ENCODE peak calls at places on chromosomes 6 and 20, in four cellular contexts. A is effector CD4-positive, alpha-beta T cell; D is hepatocyte; T is endothelial cell. R is an unnamed sample.

GRCh38 chr20:10536531-10536930 is 101.4 kb downstream of the SLX4IP start:
- DNase-seq in D (peak; percentile 64), A (no peak), T (no peak), R (peak; percentile 28)

GRCh38 chr20:33868571-33868970 is 57.4 kb downstream of the CHMP4B start:
- DNase-seq in T (no peak), D (no peak), A (no peak), R (no peak)

GRCh38 chr6:42698217-42698616 is 24.2 kb downstream of the PRPH2 start:
- DNase-seq in D (no peak), A (no peak), T (no peak), R (no peak)

GRCh38 chr20:6081236-6081635 is 27.4 kb upstream of the LRRN4 start:
- DNase-seq in A (no peak), D (no peak), T (no peak), R (no peak)

GRCh38 chr6:64988148-64988547 is 718.9 kb downstream of the EYS start:
- DNase-seq in A (no peak), D (peak; percentile 19), T (no peak), R (no peak)

GRCh38 chr20:36950432-36951197 is 893 bp downstream of the SAMHD1 start:
- DNase-seq in T (peak; percentile 31), A (peak; percentile 27), D (peak; percentile 16), R (peak; percentile 17)

GRCh38 chr6:25257686-25258348 is 21.4 kb upstream of the CARMIL1 start:
- DNase-seq in A (no peak), T (no peak), D (no peak), R (no peak)

GRCh38 chr20:34017610-34018009 is 23.9 kb downstream of the RALY start:
- DNase-seq in T (no peak), D (no peak), A (no peak), R (no peak)

GRCh38 chr6:147711511-147711910 is 203.0 kb downstream of the SAMD5 start:
- DNase-seq in A (no peak), T (no peak), D (no peak), R (no peak)

GRCh38 chr6:159982726-159983506 is 14.0 kb downstream of the IGF2R start:
- DNase-seq in T (no peak), A (no peak), D (no peak), R (no peak)

GRCh38 chr6:143549630-143550268 is 38.2 kb upstream of the FUCA2 start:
- DNase-seq in D (peak; percentile 58), T (no peak), A (no peak), R (no peak)

GRCh38 chr6:169869301-169869700 is 117.9 kb downstream of the ERMARD start:
- DNase-seq in A (no peak), D (no peak), T (no peak), R (no peak)

GRCh38 chr6:54633601-54634000 is 213.0 kb upstream of the FAM83B start:
- DNase-seq in A (no peak), T (no peak), D (peak; percentile 23), R (no peak)

GRCh38 chr6:134883314-134883713 is 66.6 kb downstream of the ALDH8A1 start:
- DNase-seq in T (no peak), D (no peak), A (no peak), R (no peak)

GRCh38 chr6:30685977-30686907 is at the start of gene PPP1R18:
- DNase-seq in D (peak; percentile 83), A (peak; percentile 71), T (peak; percentile 66), R (peak; percentile 63)

GRCh38 chr20:31806564-31807355 is 12.4 kb upstream of the MYLK2 start:
- DNase-seq in T (no peak), A (no peak), D (no peak), R (no peak)

GRCh38 chr6:34610819-34611477 is 54.8 kb upstream of the SPDEF start:
- DNase-seq in T (no peak), A (no peak), D (peak; percentile 40), R (no peak)

GRCh38 chr20:37711987-37712961 is 18.4 kb downstream of the CTNNBL1 start:
- DNase-seq in T (no peak), D (no peak), A (no peak), R (no peak)

GRCh38 chr20:3739054-3739925 is 6.8 kb downstream of the HSPA12B start:
- DNase-seq in A (no peak), T (peak; percentile 54), D (peak; percentile 3), R (no peak)

GRCh38 chr6:153032255-153032882 is 29.9 kb upstream of the MTRF1L start:
- DNase-seq in D (peak; percentile 30), T (no peak), A (no peak), R (no peak)

GRCh38 chr6:139372326-139373153 is 1.9 kb downstream of the CITED2 start:
- DNase-seq in D (no peak), T (no peak), A (no peak), R (no peak)

GRCh38 chr20:54623923-54624569 is 148.7 kb downstream of the DOK5 start:
- DNase-seq in A (no peak), D (no peak), T (no peak), R (no peak)

GRCh38 chr6:149317656-149318571 is at the start of gene TAB2:
- DNase-seq in A (peak; percentile 64), T (peak; percentile 57), D (peak; percentile 73), R (peak; percentile 74)

GRCh38 chr6:53493635-53494025 is 51.3 kb downstream of the GCLC start:
- DNase-seq in T (no peak), A (no peak), D (no peak), R (no peak)

GRCh38 chr6:51213806-51214205 is 395.1 kb downstream of the TFAP2B start:
- DNase-seq in A (no peak), D (no peak), T (peak; percentile 10), R (peak; percentile 28)

GRCh38 chr20:57450419-57450818 is 59.2 kb downstream of the RBM38 start:
- DNase-seq in D (no peak), T (no peak), A (no peak), R (no peak)

R was measured in glutamatergic neuron.